ENCODE peak calls at places on chromosomes 2 and 18, in ten cellular contexts. P is CD8-positive, alpha-beta memory T cell; L is ecto neural progenitor cell; D is NCI-H2029; V is AG09309; Z is posterior vena cava; S is lung; H is HTR-8/SVneo; G is cortex of kidney; Q is activated T-cell treated with anti-CD3 and anti-CD28 coated beads for 1 hour. A is an unnamed sample.

GRCh38 chr2:146837857-146838256 is 1007.0 kb upstream of the ACVR2A start:
- DNase-seq in P (no peak), L (no peak), D (peak), V (no peak), Z (no peak), S (no peak), H (no peak), G (no peak), Q (no peak), A (no peak)

GRCh38 chr2:114754907-114755563 is 312.6 kb downstream of the DPP10 start:
- DNase-seq in P (no peak), L (no peak), D (peak), V (no peak), Z (no peak), S (no peak), H (no peak), G (no peak), Q (no peak), A (no peak)

GRCh38 chr18:36828157-36828629 is 609 bp downstream of the TPGS2 start:
- DNase-seq in P (peak), L (peak), D (no peak), V (no peak), Z (no peak), S (peak), H (no peak), G (no peak), Q (no peak), A (peak)

GRCh38 chr2:26720322-26721166 is 28.0 kb downstream of the KCNK3 start:
- DNase-seq in P (no peak), L (no peak), D (peak), V (peak), Z (peak), S (peak), H (peak), G (no peak), Q (no peak), A (no peak)

GRCh38 chr2:153890572-153890971 is 18.9 kb downstream of the GALNT13 start:
- DNase-seq in P (no peak), L (no peak), D (no peak), V (no peak), Z (no peak), S (no peak), H (no peak), G (no peak), Q (no peak), A (no peak)

GRCh38 chr2:25388491-25388890 is 46.8 kb upstream of the DNMT3A start:
- DNase-seq in P (no peak), L (no peak), D (no peak), V (no peak), Z (peak), S (no peak), H (no peak), G (no peak), Q (no peak), A (no peak)

GRCh38 chr2:34980689-34981088 is 1374.9 kb upstream of the CRIM1 start:
- DNase-seq in P (no peak), L (no peak), D (no peak), V (no peak), Z (no peak), S (no peak), H (no peak), G (no peak), Q (no peak), A (no peak)

GRCh38 chr2:38106420-38107182 is 30.6 kb upstream of the CYP1B1 start:
- DNase-seq in P (no peak), L (no peak), D (no peak), V (no peak), Z (no peak), S (no peak), H (peak), G (no peak), Q (no peak), A (peak)